ENCODE peak calls at places on chromosomes 16 and 17, in ten cellular contexts. X, T, K, J, R, G, N, E, A and D are unnamed samples.
A peak's percentile ranks its signal among the peaks of the same experiment; 100 is the strongest.

GRCh38 chr16:68216240-68216639 is 19.7 kb downstream of the ESRP2 start:
- DNase-seq in X (no peak), T (no peak), K (no peak), J (no peak), R (no peak), G (no peak), N (no peak), E (no peak), A (no peak), D (no peak)

GRCh38 chr17:57062865-57063264 is 22.2 kb upstream of the AKAP1 start:
- DNase-seq in X (no peak), T (no peak), K (no peak), J (no peak), R (no peak), G (no peak), N (no peak), E (no peak), A (no peak), D (no peak)

GRCh38 chr17:76014100-76014924 is 12.8 kb downstream of the EVPL start:
- DNase-seq in X (peak; percentile 54), T (peak; percentile 98), K (peak; percentile 71), J (peak; percentile 48), R (peak; percentile 87), G (peak; percentile 87), N (peak; percentile 78), E (peak; percentile 81), A (no peak), D (peak; percentile 94)

GRCh38 chr17:353213-353837 is 718 bp upstream of the RPH3AL start:
- DNase-seq in X (no peak), T (no peak), K (no peak), J (no peak), R (peak; percentile 32), G (no peak), N (no peak), E (peak; percentile 39), A (no peak), D (no peak)

GRCh38 chr16:56382901-56383355 is 42.4 kb downstream of the AMFR start:
- DNase-seq in X (peak; percentile 32), T (no peak), K (peak; percentile 85), J (no peak), R (peak; percentile 34), G (no peak), N (no peak), E (no peak), A (no peak), D (no peak)

GRCh38 chr16:48125888-48126287 is 29.9 kb downstream of the ABCC12 start:
- DNase-seq in X (no peak), T (no peak), K (no peak), J (no peak), R (no peak), G (no peak), N (no peak), E (no peak), A (no peak), D (no peak)

GRCh38 chr16:10578474-10579316 is 1.7 kb downstream of the EMP2 start:
- DNase-seq in X (no peak), T (no peak), K (peak; percentile 36), J (peak; percentile 49), R (no peak), G (peak; percentile 88), N (no peak), E (peak; percentile 79), A (no peak), D (no peak)

GRCh38 chr16:67248401-67249177 is at the start of gene SLC9A5:
- DNase-seq in X (no peak), T (peak; percentile 81), K (no peak), J (peak; percentile 32), R (no peak), G (peak; percentile 74), N (no peak), E (peak; percentile 56), A (no peak), D (peak; percentile 72)

GRCh38 chr16:67641779-67642708 is 2.9 kb upstream of the CARMIL2 start:
- DNase-seq in X (peak; percentile 61), T (no peak), K (no peak), J (peak; percentile 80), R (no peak), G (peak; percentile 81), N (peak; percentile 79), E (no peak), A (no peak), D (peak; percentile 16)

GRCh38 chr17:51793686-51794085 is 364.8 kb downstream of the CA10 start:
- DNase-seq in X (no peak), T (no peak), K (no peak), J (no peak), R (no peak), G (no peak), N (no peak), E (no peak), A (no peak), D (no peak)

GRCh38 chr16:57089406-57089805 is 3.0 kb upstream of the CPNE2 start:
- DNase-seq in X (no peak), T (no peak), K (no peak), J (no peak), R (no peak), G (no peak), N (no peak), E (no peak), A (no peak), D (no peak)

GRCh38 chr16:87418644-87419043 is 26.5 kb downstream of the MAP1LC3B start:
- DNase-seq in X (no peak), T (no peak), K (no peak), J (no peak), R (no peak), G (no peak), N (no peak), E (no peak), A (no peak), D (no peak)

GRCh38 chr16:87421369-87421912 is 29.3 kb downstream of the MAP1LC3B start:
- DNase-seq in X (no peak), T (no peak), K (no peak), J (no peak), R (no peak), G (no peak), N (no peak), E (no peak), A (no peak), D (no peak)

GRCh38 chr16:87419971-87420370 is 27.8 kb downstream of the MAP1LC3B start:
- DNase-seq in X (no peak), T (no peak), K (no peak), J (no peak), R (no peak), G (no peak), N (no peak), E (no peak), A (no peak), D (no peak)

GRCh38 chr16:87422106-87422505 is 30.0 kb downstream of the MAP1LC3B start:
- DNase-seq in X (no peak), T (no peak), K (no peak), J (no peak), R (no peak), G (no peak), N (no peak), E (no peak), A (no peak), D (no peak)

DNA sequence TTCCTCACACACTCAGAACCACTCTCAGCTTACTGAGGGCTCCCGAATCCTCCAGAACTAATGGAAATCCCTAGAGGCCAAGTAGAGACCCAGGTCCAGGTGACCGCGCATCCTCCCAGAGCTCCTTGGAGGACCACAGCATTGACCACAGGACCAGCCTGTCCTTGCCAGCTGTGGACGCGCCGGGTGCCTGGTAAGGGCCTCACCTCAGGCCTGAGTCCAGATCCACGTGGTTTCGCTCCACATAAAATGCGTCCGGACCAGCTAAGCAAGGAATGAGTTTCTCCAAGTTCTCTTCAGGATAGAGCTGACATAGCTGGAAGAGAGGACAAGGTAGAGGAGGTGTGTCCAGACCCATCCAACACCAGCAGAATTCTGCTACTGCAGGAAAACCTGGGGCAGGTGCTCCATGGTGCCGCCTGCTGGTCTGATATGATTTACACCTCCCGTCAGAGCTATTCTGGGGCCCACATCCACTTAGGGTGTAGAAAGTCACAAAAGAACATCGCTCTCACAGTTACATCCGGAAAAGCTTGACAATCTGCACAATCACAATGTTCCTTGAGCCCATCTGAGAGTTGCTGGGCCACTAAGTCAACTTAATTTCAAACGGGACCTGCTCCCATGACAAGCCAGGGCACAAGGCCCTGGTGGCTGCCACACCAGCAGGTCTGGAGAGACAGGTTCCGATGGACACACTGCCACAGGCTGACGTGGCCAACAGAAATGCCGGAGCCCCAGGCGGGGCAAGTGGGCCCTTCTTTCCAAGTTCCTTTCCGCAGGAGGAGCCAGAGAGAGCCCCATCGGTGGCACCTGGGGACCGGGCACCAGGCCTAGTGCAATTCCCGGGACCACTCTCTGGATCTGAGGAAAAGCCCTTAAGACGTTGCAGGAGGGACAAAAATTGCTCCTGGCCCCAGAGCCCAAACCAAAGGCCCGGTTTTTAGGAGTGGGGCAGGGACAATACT is 28.5 kb downstream of the MAP1LC3B start:
- DNase-seq in X (no peak), T (no peak), K (no peak), J (no peak), R (no peak), G (no peak), N (no peak), E (no peak), A (no peak), D (no peak)
- TF ChIP-seq CTCF in X (peak; percentile 13), T (peak; percentile 66), K (no peak), J (no peak), R (peak; percentile 17), G (peak; percentile 5), N (no peak), E (no peak), A (no peak), D (peak; percentile 41)

DNA sequence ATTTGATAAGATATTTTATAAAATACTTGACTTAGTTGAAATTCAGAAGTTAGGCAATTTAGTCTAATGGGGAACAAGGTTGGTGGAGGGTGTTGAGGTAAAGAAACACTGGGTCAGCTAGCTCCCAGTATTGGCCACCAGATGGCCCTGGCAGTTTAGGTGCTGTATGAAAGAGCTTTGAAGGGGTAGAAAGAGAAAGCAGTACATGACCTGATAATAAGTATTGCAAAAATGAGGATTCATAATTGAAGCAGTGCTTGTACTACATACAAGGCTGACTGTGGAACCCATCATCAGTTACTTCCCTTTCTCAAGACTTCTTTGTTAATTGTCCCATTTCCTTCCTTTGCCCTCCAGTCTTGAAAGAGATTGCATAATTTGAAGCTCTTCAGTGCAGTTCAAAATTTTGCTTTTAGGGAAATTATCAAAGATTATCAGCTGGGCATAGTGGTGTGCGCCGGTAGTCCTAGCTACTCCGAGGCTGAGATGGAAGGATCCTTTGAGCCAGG is 29.4 kb downstream of the TANC2 start:
- DNase-seq in X (peak; percentile 33), T (peak; percentile 79), K (peak; percentile 5), J (no peak), R (peak; percentile 40), G (no peak), N (no peak), E (peak; percentile 36), A (no peak), D (peak; percentile 26)
- TF ChIP-seq CTCF in X (peak; percentile 49), T (peak; percentile 87), K (peak; percentile 22), J (peak; percentile 60), R (peak; percentile 67), G (peak; percentile 41), N (peak; percentile 35), E (no peak), A (peak; percentile 54), D (peak; percentile 57)

GRCh38 chr17:14886200-14886739 is 378.9 kb downstream of the PMP22 start:
- DNase-seq in X (peak; percentile 14), T (peak; percentile 60), K (no peak), J (no peak), R (no peak), G (no peak), N (no peak), E (no peak), A (no peak), D (no peak)
- TF ChIP-seq CTCF in X (peak; percentile 39), T (peak; percentile 70), K (no peak), J (peak; percentile 25), R (no peak), G (no peak), N (no peak), E (no peak), A (peak; percentile 21), D (no peak)

GRCh38 chr17:43940630-43941029 is 1.6 kb downstream of the PPY start:
- DNase-seq in X (peak; percentile 25), T (peak; percentile 96), K (no peak), J (no peak), R (peak; percentile 57), G (no peak), N (no peak), E (no peak), A (no peak), D (no peak)
- TF ChIP-seq CTCF in X (peak; percentile 64), T (peak; percentile 82), K (peak; percentile 29), J (peak; percentile 52), R (peak; percentile 37), G (no peak), N (peak; percentile 24), E (no peak), A (peak; percentile 74), D (peak; percentile 39)